ENCODE peak calls at places on chromosomes 2 and 18, in eight cellular contexts. One of them, this sample, is unnamed.

GRCh38 chr2:75157435-75157834 is 41.9 kb downstream of the TACR1 start:
- DNase-seq in Kasumi-1: peak
- DNase-seq in esophagus muscularis mucosa: peak
- DNase-seq in AG09309: no peak
- DNase-seq in NCI-H69: peak
- DNase-seq in T-helper 9 cell: no peak
- DNase-seq in left ventricle myocardium superior: no peak
- DNase-seq in naive thymus-derived CD8-positive, alpha-beta T cell: no peak
- DNase-seq in this sample: no peak

GRCh38 chr2:133080822-133081221 is 410.8 kb upstream of the LYPD1 start:
- DNase-seq in esophagus muscularis mucosa: no peak
- DNase-seq in naive thymus-derived CD8-positive, alpha-beta T cell: no peak
- DNase-seq in NCI-H69: no peak
- DNase-seq in Kasumi-1: no peak
- DNase-seq in AG09309: no peak
- DNase-seq in T-helper 9 cell: no peak
- DNase-seq in left ventricle myocardium superior: peak
- DNase-seq in this sample: no peak

GRCh38 chr18:51621103-51621969 is 423.9 kb upstream of the MEX3C start:
- DNase-seq in esophagus muscularis mucosa: no peak
- DNase-seq in left ventricle myocardium superior: peak
- DNase-seq in NCI-H69: peak
- DNase-seq in Kasumi-1: peak
- DNase-seq in naive thymus-derived CD8-positive, alpha-beta T cell: no peak
- DNase-seq in T-helper 9 cell: no peak
- DNase-seq in AG09309: no peak
- DNase-seq in this sample: peak

GRCh38 chr2:201959198-201959597 is 74.5 kb upstream of the FZD7 start:
- DNase-seq in left ventricle myocardium superior: no peak
- DNase-seq in AG09309: no peak
- DNase-seq in naive thymus-derived CD8-positive, alpha-beta T cell: no peak
- DNase-seq in esophagus muscularis mucosa: no peak
- DNase-seq in T-helper 9 cell: no peak
- DNase-seq in NCI-H69: no peak
- DNase-seq in Kasumi-1: no peak
- DNase-seq in this sample: no peak

GRCh38 chr2:8872821-8873432 is 35.5 kb upstream of the KIDINS220 start:
- DNase-seq in esophagus muscularis mucosa: no peak
- DNase-seq in Kasumi-1: peak
- DNase-seq in AG09309: peak
- DNase-seq in left ventricle myocardium superior: no peak
- DNase-seq in naive thymus-derived CD8-positive, alpha-beta T cell: no peak
- DNase-seq in NCI-H69: peak
- DNase-seq in T-helper 9 cell: no peak
- DNase-seq in this sample: peak

GRCh38 chr2:107392241-107392704 is 434.4 kb upstream of the RGPD4 start:
- DNase-seq in naive thymus-derived CD8-positive, alpha-beta T cell: no peak
- DNase-seq in Kasumi-1: no peak
- DNase-seq in AG09309: no peak
- DNase-seq in left ventricle myocardium superior: no peak
- DNase-seq in NCI-H69: no peak
- DNase-seq in T-helper 9 cell: no peak
- DNase-seq in esophagus muscularis mucosa: no peak
- DNase-seq in this sample: no peak

GRCh38 chr2:235774153-235774552 is 280.3 kb downstream of the AGAP1 start:
- DNase-seq in NCI-H69: no peak
- DNase-seq in AG09309: no peak
- DNase-seq in esophagus muscularis mucosa: no peak
- DNase-seq in left ventricle myocardium superior: no peak
- DNase-seq in naive thymus-derived CD8-positive, alpha-beta T cell: no peak
- DNase-seq in Kasumi-1: no peak
- DNase-seq in T-helper 9 cell: no peak
- DNase-seq in this sample: no peak

GRCh38 chr2:96090527-96090926 is 25.8 kb downstream of the ADRA2B start:
- DNase-seq in AG09309: no peak
- DNase-seq in T-helper 9 cell: no peak
- DNase-seq in NCI-H69: peak
- DNase-seq in left ventricle myocardium superior: no peak
- DNase-seq in naive thymus-derived CD8-positive, alpha-beta T cell: no peak
- DNase-seq in Kasumi-1: no peak
- DNase-seq in esophagus muscularis mucosa: no peak
- DNase-seq in this sample: no peak

GRCh38 chr2:46653539-46653938 is 174.2 kb downstream of the TMEM247 start:
- DNase-seq in left ventricle myocardium superior: no peak
- DNase-seq in T-helper 9 cell: no peak
- DNase-seq in Kasumi-1: no peak
- DNase-seq in NCI-H69: no peak
- DNase-seq in esophagus muscularis mucosa: no peak
- DNase-seq in AG09309: no peak
- DNase-seq in naive thymus-derived CD8-positive, alpha-beta T cell: no peak
- DNase-seq in this sample: no peak

GRCh38 chr2:144835634-144836351 is 315.9 kb upstream of the ZEB2 start:
- DNase-seq in esophagus muscularis mucosa: no peak
- DNase-seq in AG09309: no peak
- DNase-seq in left ventricle myocardium superior: no peak
- DNase-seq in naive thymus-derived CD8-positive, alpha-beta T cell: no peak
- DNase-seq in NCI-H69: no peak
- DNase-seq in Kasumi-1: no peak
- DNase-seq in T-helper 9 cell: no peak
- DNase-seq in this sample: no peak

This sample was measured in KBM-7.